ENCODE peak calls at places on chromosomes 3 and 15, in four cellular contexts. One of them, this sample, is unnamed.

GRCh38 chr3:187039723-187040414 is 99.4 kb downstream of the RPL39L start:
- DNase-seq in WTC11: no peak
- DNase-seq in mesenteric fat pad: no peak
- DNase-seq in astrocyte of the spinal cord: no peak
- DNase-seq in this sample: no peak

GRCh38 chr3:127392146-127392470 is 104.3 kb upstream of the PRR20G start:
- DNase-seq in WTC11: no peak
- DNase-seq in mesenteric fat pad: peak; percentile 84
- DNase-seq in astrocyte of the spinal cord: no peak
- DNase-seq in this sample: no peak

GRCh38 chr3:46942079-46942478 is 34.5 kb downstream of the CCDC12 start:
- DNase-seq in WTC11: no peak
- DNase-seq in mesenteric fat pad: peak; percentile 68
- DNase-seq in astrocyte of the spinal cord: no peak
- DNase-seq in this sample: no peak

GRCh38 chr3:72722930-72723726 is 125.1 kb downstream of the SHQ1 start:
- DNase-seq in WTC11: no peak
- DNase-seq in mesenteric fat pad: peak; percentile 11
- DNase-seq in astrocyte of the spinal cord: peak; percentile 69
- DNase-seq in this sample: no peak

GRCh38 chr3:97981886-97982285 is 9.7 kb upstream of the RIOX2 start:
- DNase-seq in WTC11: no peak
- DNase-seq in mesenteric fat pad: no peak
- DNase-seq in astrocyte of the spinal cord: peak; percentile 14
- DNase-seq in this sample: no peak

GRCh38 chr15:42133892-42134502 is 22.4 kb downstream of the PLA2G4F start:
- DNase-seq in WTC11: peak; percentile 90
- DNase-seq in mesenteric fat pad: peak; percentile 90
- DNase-seq in astrocyte of the spinal cord: no peak
- DNase-seq in this sample: peak; percentile 6

GRCh38 chr15:63466378-63467192 is 37.8 kb upstream of the USP3 start:
- DNase-seq in WTC11: peak; percentile 34
- DNase-seq in mesenteric fat pad: no peak
- DNase-seq in astrocyte of the spinal cord: peak; percentile 70
- DNase-seq in this sample: peak; percentile 52

GRCh38 chr15:48965972-48966371 is 2.3 kb upstream of the SHC4 start:
- DNase-seq in WTC11: no peak
- DNase-seq in mesenteric fat pad: no peak
- DNase-seq in astrocyte of the spinal cord: peak; percentile 51
- DNase-seq in this sample: no peak

GRCh38 chr3:194640829-194641228 is 7.6 kb upstream of the TMEM44 start:
- DNase-seq in WTC11: peak; percentile 40
- DNase-seq in mesenteric fat pad: no peak
- DNase-seq in astrocyte of the spinal cord: peak; percentile 46
- DNase-seq in this sample: peak; percentile 6

GRCh38 chr3:172760406-172760805 is 9.9 kb downstream of the ECT2 start:
- DNase-seq in WTC11: no peak
- DNase-seq in mesenteric fat pad: no peak
- DNase-seq in astrocyte of the spinal cord: no peak
- DNase-seq in this sample: no peak

GRCh38 chr15:99734575-99734974 is 1.3 kb upstream of the LYSMD4 start:
- DNase-seq in WTC11: no peak
- DNase-seq in mesenteric fat pad: no peak
- DNase-seq in astrocyte of the spinal cord: no peak
- DNase-seq in this sample: no peak

GRCh38 chr3:116770815-116771450 is 61.4 kb downstream of the TUSC7 start:
- DNase-seq in WTC11: peak; percentile 83
- DNase-seq in mesenteric fat pad: no peak
- DNase-seq in astrocyte of the spinal cord: peak; percentile 80
- DNase-seq in this sample: no peak

GRCh38 chr15:73989001-73989798 is 2.9 kb downstream of the STOML1 start:
- DNase-seq in WTC11: no peak
- DNase-seq in mesenteric fat pad: no peak
- DNase-seq in astrocyte of the spinal cord: peak; percentile 84
- DNase-seq in this sample: no peak

GRCh38 chr15:40150163-40150925 is 10.5 kb upstream of the BUB1B start:
- DNase-seq in WTC11: no peak
- DNase-seq in mesenteric fat pad: no peak
- DNase-seq in astrocyte of the spinal cord: peak; percentile 63
- DNase-seq in this sample: no peak

GRCh38 chr3:143241556-143241955 is 122.0 kb downstream of the CHST2 start:
- DNase-seq in WTC11: no peak
- DNase-seq in mesenteric fat pad: no peak
- DNase-seq in astrocyte of the spinal cord: no peak
- DNase-seq in this sample: no peak

GRCh38 chr3:39000008-39000450 is 51.7 kb downstream of the SCN11A start:
- DNase-seq in WTC11: no peak
- DNase-seq in mesenteric fat pad: no peak
- DNase-seq in astrocyte of the spinal cord: peak; percentile 76
- DNase-seq in this sample: no peak

GRCh38 chr3:41888368-41889076 is 73.4 kb downstream of the ULK4 start:
- DNase-seq in WTC11: no peak
- DNase-seq in mesenteric fat pad: no peak
- DNase-seq in astrocyte of the spinal cord: no peak
- DNase-seq in this sample: no peak

GRCh38 chr15:64163662-64164362 is 990 bp upstream of the PPIB start:
- DNase-seq in WTC11: no peak
- DNase-seq in mesenteric fat pad: no peak
- DNase-seq in astrocyte of the spinal cord: no peak
- DNase-seq in this sample: no peak

GRCh38 chr3:152583913-152584312 is 251.0 kb upstream of the P2RY1 start:
- DNase-seq in WTC11: no peak
- DNase-seq in mesenteric fat pad: no peak
- DNase-seq in astrocyte of the spinal cord: peak; percentile 19
- DNase-seq in this sample: no peak

This sample was measured in stimulated activated naive CD4-positive, alpha-beta T cell.